ENCODE peak calls at places on chromosomes 7 and 10, in nine cellular contexts. B, O, R, Q, P, C, Y, N and T are unnamed samples.

GRCh38 chr7:125670926-125671572 is 741.4 kb upstream of the POT1 start:
- DNase-seq in N (no peak), B (no peak), C (no peak), O (no peak), R (peak; percentile 21), Q (no peak), Y (peak; percentile 47), P (no peak), T (peak; percentile 26)

GRCh38 chr10:125002423-125003145 is 60.7 kb downstream of the ZRANB1 start:
- DNase-seq in Y (no peak), R (no peak), O (no peak), P (peak; percentile 63), C (peak; percentile 34), Q (no peak), N (peak; percentile 42), B (no peak), T (no peak)

GRCh38 chr10:119131512-119132240 is 27.8 kb downstream of the DENND10 start:
- DNase-seq in N (no peak), B (peak; percentile 63), R (peak; percentile 48), Q (no peak), C (no peak), P (no peak), Y (no peak), O (peak; percentile 78), T (no peak)

GRCh38 chr7:94266278-94266677 is 128.4 kb upstream of the COL1A2 start:
- DNase-seq in R (peak; percentile 70), C (no peak), Y (peak; percentile 79), Q (no peak), N (no peak), B (no peak), O (no peak), P (no peak), T (no peak)

GRCh38 chr7:148093375-148094166 is 497.0 kb upstream of the C7orf33 start:
- DNase-seq in C (no peak), R (no peak), Q (no peak), P (no peak), B (no peak), O (no peak), N (no peak), Y (no peak), T (no peak)

GRCh38 chr10:70891636-70892035 is 3.3 kb upstream of the PCBD1 start:
- DNase-seq in R (peak; percentile 36), P (no peak), O (no peak), B (no peak), Y (no peak), C (no peak), N (no peak), Q (no peak), T (no peak)

GRCh38 chr10:6176691-6177231 is 26.0 kb upstream of the PFKFB3 start:
- DNase-seq in N (no peak), R (peak; percentile 60), C (no peak), B (no peak), Q (no peak), Y (peak; percentile 60), P (no peak), O (no peak), T (no peak)

GRCh38 chr10:114645729-114646128 is 12.3 kb downstream of the ABLIM1 start:
- DNase-seq in B (no peak), R (no peak), Y (no peak), O (no peak), P (no peak), Q (no peak), N (no peak), C (no peak), T (no peak)

GRCh38 chr7:105723582-105723981 is 142.3 kb upstream of the EFCAB10 start:
- DNase-seq in Y (no peak), Q (no peak), P (peak; percentile 86), R (no peak), N (no peak), C (no peak), B (no peak), O (no peak), T (peak; percentile 65)

GRCh38 chr10:48366261-48366660 is 59.8 kb downstream of the MAPK8 start:
- DNase-seq in Y (no peak), O (no peak), N (no peak), B (no peak), Q (no peak), R (no peak), C (no peak), P (no peak), T (no peak)

GRCh38 chr7:141975806-141976523 is 2.4 kb upstream of the TAS2R38 start:
- DNase-seq in N (peak; percentile 80), R (peak; percentile 80), B (peak; percentile 53), C (peak; percentile 87), Q (peak; percentile 72), Y (peak; percentile 81), P (peak; percentile 89), O (peak; percentile 79), T (peak; percentile 84)

GRCh38 chr7:138871065-138871464 is 73.1 kb upstream of the ATP6V0A4 start:
- DNase-seq in B (no peak), O (no peak), C (no peak), P (no peak), R (no peak), N (no peak), Q (no peak), Y (no peak), T (no peak)

GRCh38 chr10:110209926-110210662 is 2.7 kb downstream of the MXI1 start:
- DNase-seq in B (no peak), C (peak; percentile 69), O (no peak), N (peak; percentile 53), P (peak; percentile 82), R (peak; percentile 82), Y (peak; percentile 56), Q (peak; percentile 41), T (peak; percentile 38)

GRCh38 chr7:47227762-47228177 is 354.1 kb downstream of the TNS3 start:
- DNase-seq in Q (peak; percentile 6), P (no peak), O (no peak), Y (no peak), B (no peak), C (no peak), N (no peak), R (peak; percentile 87), T (no peak)

GRCh38 chr10:44418637-44419036 is 33.7 kb upstream of the CXCL12 start:
- DNase-seq in R (no peak), B (no peak), C (no peak), N (peak; percentile 17), P (no peak), Y (no peak), O (no peak), Q (no peak), T (no peak)

GRCh38 chr7:48298779-48299178 is 127.5 kb downstream of the ABCA13 start:
- DNase-seq in P (no peak), N (no peak), O (peak; percentile 54), R (peak; percentile 87), C (no peak), Q (no peak), Y (peak; percentile 94), B (no peak), T (no peak)

GRCh38 chr7:134154581-134155130 is 27.5 kb downstream of the LRGUK start:
- DNase-seq in C (no peak), R (peak; percentile 26), Y (no peak), B (no peak), P (no peak), O (no peak), Q (no peak), N (no peak), T (no peak)

GRCh38 chr10:58645762-58646161 is 133.1 kb downstream of the BICC1 start:
- DNase-seq in N (no peak), R (peak; percentile 36), P (no peak), Y (peak; percentile 64), B (no peak), C (no peak), Q (no peak), O (no peak), T (no peak)

GRCh38 chr7:5636446-5636835 is 145.0 kb downstream of the RNF216 start:
- DNase-seq in N (no peak), Y (no peak), P (no peak), C (no peak), R (peak; percentile 42), B (no peak), Q (no peak), O (no peak), T (no peak)

GRCh38 chr10:120979435-120980315 is 128.5 kb downstream of the WDR11 start:
- DNase-seq in C (peak; percentile 90), O (no peak), R (peak; percentile 10), Q (peak; percentile 24), Y (peak; percentile 72), B (no peak), N (no peak), P (peak; percentile 87), T (peak; percentile 61)

GRCh38 chr10:124699471-124700292 is 44.5 kb downstream of the FAM53B start:
- DNase-seq in C (no peak), R (no peak), P (peak; percentile 82), Q (no peak), O (no peak), B (no peak), N (peak; percentile 94), Y (no peak), T (no peak)

GRCh38 chr10:46079831-46080585 is 33.9 kb upstream of the MSMB start:
- DNase-seq in N (no peak), P (no peak), B (no peak), O (no peak), R (peak; percentile 20), C (no peak), Y (no peak), Q (no peak), T (no peak)

GRCh38 chr7:151038951-151039849 is 9.1 kb upstream of the ASIC3 start:
- DNase-seq in O (peak; percentile 73), N (no peak), B (peak; percentile 62), P (no peak), Q (no peak), R (peak; percentile 97), Y (peak; percentile 65), C (peak; percentile 71), T (no peak)

GRCh38 chr10:29740981-29741545 is 106.3 kb upstream of the SVIL start:
- DNase-seq in N (no peak), Q (no peak), B (no peak), Y (no peak), R (no peak), O (no peak), C (no peak), P (no peak), T (no peak)

GRCh38 chr7:17123020-17123419 is 175.4 kb upstream of the AHR start:
- DNase-seq in N (no peak), P (no peak), C (no peak), Y (peak; percentile 60), Q (peak; percentile 22), R (peak; percentile 87), O (no peak), B (no peak), T (no peak)

GRCh38 chr10:5545778-5546710 is 21.3 kb downstream of the CALML3 start:
- DNase-seq in B (no peak), Q (no peak), P (peak; percentile 81), O (no peak), N (no peak), C (peak; percentile 71), R (no peak), Y (peak; percentile 85), T (no peak)

GRCh38 chr7:107045195-107045960 is 873 bp downstream of the PRKAR2B start:
- DNase-seq in N (no peak), P (no peak), C (no peak), Y (no peak), R (peak; percentile 32), Q (no peak), O (no peak), B (no peak), T (peak; percentile 16)

GRCh38 chr10:91941426-91941825 is 17.9 kb downstream of the BTAF1 start:
- DNase-seq in P (no peak), Y (peak; percentile 58), B (no peak), R (no peak), N (no peak), Q (no peak), C (no peak), O (no peak), T (no peak)

GRCh38 chr7:47931005-47931787 is 17.1 kb downstream of the PKD1L1 start:
- DNase-seq in C (no peak), O (no peak), P (peak; percentile 62), Y (no peak), B (no peak), R (peak; percentile 55), N (no peak), Q (no peak), T (no peak)

GRCh38 chr10:3787816-3788215 is 2.8 kb upstream of the KLF6 start:
- DNase-seq in B (no peak), O (no peak), C (no peak), R (no peak), Y (no peak), N (no peak), Q (no peak), P (no peak), T (no peak)

GRCh38 chr10:102413053-102413705 is 5.4 kb downstream of the PSD start:
- DNase-seq in Q (peak; percentile 61), P (peak; percentile 92), O (peak; percentile 74), C (no peak), N (no peak), B (peak; percentile 48), Y (no peak), R (peak; percentile 41), T (peak; percentile 62)